ENCODE peak calls at places on chromosome 15, in six cellular contexts. P is breast epithelium, T is transverse colon, J is HCT116, W is uterus, Y is lower leg skin. N is an unnamed sample.

GRCh38 chr15:41544650-41545015 is 576 bp upstream of the RPAP1 start:
- DNase-seq in J (no peak), T (peak), W (peak), P (no peak), Y (peak), N (no peak)

GRCh38 chr15:34810455-34811146 is 15.3 kb upstream of the ACTC1 start:
- DNase-seq in W (no peak), P (no peak), Y (no peak), J (no peak), T (no peak), N (no peak)

GRCh38 chr15:99324082-99324620 is 72.9 kb downstream of the LRRC28 start:
- DNase-seq in Y (no peak), W (no peak), P (no peak), T (no peak), J (peak), N (no peak)

GRCh38 chr15:29470794-29471193 is 201.2 kb upstream of the NSMCE3 start:
- DNase-seq in P (no peak), Y (no peak), W (no peak), J (no peak), T (peak), N (no peak)

GRCh38 chr15:54149115-54149531 is 170.9 kb downstream of the UNC13C start:
- DNase-seq in W (no peak), J (no peak), T (no peak), Y (no peak), P (no peak), N (no peak)

GRCh38 chr15:58260911-58261267 is 122.7 kb downstream of the AQP9 start:
- DNase-seq in J (no peak), Y (peak), T (no peak), W (no peak), P (no peak), N (no peak)

GRCh38 chr15:91824256-91824655 is 29.3 kb upstream of the SLCO3A1 start:
- DNase-seq in Y (no peak), W (no peak), J (no peak), P (no peak), T (no peak), N (no peak)

GRCh38 chr15:37076543-37076942 is 23.8 kb downstream of the MEIS2 start:
- DNase-seq in T (no peak), J (no peak), W (no peak), Y (no peak), P (no peak), N (no peak)

GRCh38 chr15:62472616-62473299 is 307.7 kb upstream of the C2CD4B start:
- DNase-seq in Y (no peak), P (peak), T (peak), J (no peak), W (no peak), N (no peak)

GRCh38 chr15:55741592-55742497 is 1.1 kb downstream of the PRTG start:
- DNase-seq in W (peak), P (no peak), Y (no peak), T (no peak), J (no peak), N (no peak)

GRCh38 chr15:77599899-77600298 is 32.8 kb downstream of the LINGO1 start:
- DNase-seq in Y (no peak), P (no peak), J (peak), W (no peak), T (peak), N (no peak)

GRCh38 chr15:40055576-40056293 is 16.8 kb upstream of the SRP14 start:
- DNase-seq in J (no peak), W (no peak), P (peak), Y (peak), T (no peak), N (peak)
- TF ChIP-seq CTCF in J (no peak), W (no peak), P (no peak), Y (no peak), T (no peak), N (no peak)

DNA sequence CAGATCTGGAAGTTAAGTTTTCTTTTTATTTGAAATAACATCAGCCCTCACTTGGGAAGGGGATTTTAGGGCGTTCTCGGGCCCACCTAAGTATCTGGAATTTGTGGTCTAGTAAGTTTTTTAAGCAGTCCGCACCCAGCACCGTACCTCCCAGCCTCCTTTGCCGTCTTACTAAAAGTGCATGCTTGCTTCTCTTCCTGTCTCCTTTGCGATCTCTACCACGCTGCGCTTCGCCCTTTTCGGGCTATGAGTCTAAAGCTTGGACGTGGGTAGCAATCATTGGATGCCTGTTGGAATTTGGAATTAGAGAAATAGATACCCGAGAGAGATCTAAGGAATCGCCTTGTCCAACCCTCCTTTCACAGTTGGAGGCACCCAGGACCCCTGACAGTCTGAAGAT is 1.1 kb downstream of the THSD4 start:
- DNase-seq in W (no peak), Y (no peak), T (peak), P (no peak), J (no peak), N (no peak)
- H3K4me3 ChIP-seq in W (peak), Y (peak), T (peak), P (peak), J (peak), N (peak)

GRCh38 chr15:42547926-42548257 is 701 bp downstream of the LRRC57 start:
- DNase-seq in P (no peak), Y (no peak), T (no peak), W (no peak), J (no peak), N (no peak)

GRCh38 chr15:42549782-42550392 is 1.2 kb downstream of the HAUS2 start:
- DNase-seq in T (no peak), J (no peak), P (no peak), Y (no peak), W (no peak), N (no peak)

GRCh38 chr15:42544858-42545629 is 3.5 kb downstream of the LRRC57 start:
- DNase-seq in T (no peak), W (no peak), P (no peak), Y (no peak), J (no peak), N (no peak)

GRCh38 chr15:42549052-42549491 is 434 bp downstream of the HAUS2 start:
- DNase-seq in T (peak), J (no peak), P (no peak), Y (no peak), W (peak), N (no peak)

DNA sequence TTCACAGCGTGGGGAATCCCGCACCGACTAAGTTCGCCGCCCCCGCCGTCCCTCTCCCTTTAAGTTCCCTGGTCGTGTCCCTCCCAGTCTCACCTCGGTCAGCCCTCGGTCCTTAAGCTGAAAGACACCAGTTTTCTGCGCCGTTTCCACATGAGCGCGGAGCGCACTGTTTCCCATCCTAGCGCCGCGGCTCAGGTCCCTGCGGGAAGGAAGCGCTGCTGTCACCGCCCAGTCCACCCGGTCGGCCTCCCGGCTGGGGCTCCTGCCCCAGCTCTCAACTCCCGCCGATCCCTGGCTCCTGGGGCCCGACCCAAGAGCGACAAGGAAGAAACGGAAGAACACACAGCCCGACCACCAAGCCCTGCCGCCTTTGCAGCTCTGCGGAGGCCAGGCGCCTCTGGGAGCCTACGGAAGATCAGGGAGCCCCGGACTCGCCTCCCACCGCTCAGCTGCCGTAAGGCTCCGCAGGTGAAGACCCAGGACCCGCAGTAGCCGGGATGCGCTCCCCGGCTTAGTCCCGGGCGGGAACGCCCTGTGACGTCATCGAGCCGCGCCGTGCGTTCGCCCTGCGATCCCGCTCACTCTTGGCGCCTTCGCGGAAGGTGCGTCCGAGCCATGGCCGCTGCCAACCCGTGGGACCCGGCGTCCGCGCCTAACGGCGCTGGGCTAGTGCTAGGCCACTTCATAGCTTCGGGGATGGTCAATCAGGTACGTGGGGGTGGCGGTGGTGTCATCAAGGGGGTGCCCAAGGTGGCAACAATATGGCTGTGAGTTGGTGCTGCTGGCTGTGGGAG is at the start of the genes HAUS2 and LRRC57:
- DNase-seq in W (peak), J (peak), T (peak), P (peak), Y (peak), N (peak)
- TF ChIP-seq POLR2A in W (peak), J (peak), T (peak), P (peak), Y (no peak), N (no peak)

DNA sequence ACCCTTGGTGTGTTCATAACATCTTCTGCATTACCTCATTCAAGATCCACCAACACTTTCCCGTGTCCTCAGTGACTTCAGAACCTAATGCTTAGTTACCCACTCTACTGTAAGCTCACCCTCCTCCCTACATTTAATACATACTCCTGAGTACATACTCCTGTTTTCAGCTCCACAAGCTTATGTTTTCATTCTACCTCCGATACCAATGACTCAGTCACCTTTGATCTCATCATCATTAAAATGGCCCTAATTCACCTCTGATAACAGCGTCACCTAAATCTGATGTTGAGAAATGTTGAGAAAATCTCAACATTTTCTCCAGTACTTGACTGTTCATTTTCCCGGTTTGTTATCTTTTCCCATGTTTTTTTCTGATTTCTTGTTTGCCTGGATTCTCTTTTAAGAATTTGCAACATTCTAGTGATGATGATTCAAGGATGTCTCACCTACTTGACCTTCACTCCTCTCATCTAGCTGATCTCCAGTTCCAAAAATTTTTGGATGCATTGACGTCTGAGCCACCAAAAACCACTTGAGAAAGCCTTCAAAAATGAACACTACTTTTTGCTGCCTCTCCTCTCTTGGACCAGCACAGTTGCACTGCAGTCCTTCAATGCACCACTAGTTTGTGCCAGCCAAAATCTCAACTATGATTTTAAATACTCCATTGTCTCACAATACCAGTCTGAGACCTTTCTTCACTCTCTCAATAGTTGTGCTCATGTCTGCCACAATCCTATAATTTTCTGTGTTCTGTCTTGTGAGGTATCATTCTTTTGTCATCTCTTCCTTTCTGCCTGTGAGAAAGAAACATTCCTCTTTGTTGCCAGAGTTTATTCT is 220.7 kb upstream of the SEMA6D start:
- DNase-seq in T (no peak), J (no peak), Y (no peak), W (no peak), P (no peak), N (no peak)
- TF ChIP-seq CTCF in T (no peak), J (no peak), Y (no peak), W (no peak), P (no peak), N (no peak)

GRCh38 chr15:96416218-96416933 is 85.9 kb downstream of the NR2F2 start:
- DNase-seq in J (no peak), W (no peak), P (no peak), T (no peak), Y (no peak), N (no peak)

GRCh38 chr15:96417760-96418130 is 87.2 kb downstream of the NR2F2 start:
- DNase-seq in T (no peak), P (no peak), J (no peak), Y (no peak), W (no peak), N (no peak)

GRCh38 chr15:96415513-96416217 is 85.2 kb downstream of the NR2F2 start:
- DNase-seq in T (no peak), Y (no peak), P (no peak), W (no peak), J (no peak), N (no peak)

GRCh38 chr15:96418146-96418545 is 87.6 kb downstream of the NR2F2 start:
- DNase-seq in Y (no peak), T (no peak), W (no peak), P (no peak), J (no peak), N (no peak)

DNA sequence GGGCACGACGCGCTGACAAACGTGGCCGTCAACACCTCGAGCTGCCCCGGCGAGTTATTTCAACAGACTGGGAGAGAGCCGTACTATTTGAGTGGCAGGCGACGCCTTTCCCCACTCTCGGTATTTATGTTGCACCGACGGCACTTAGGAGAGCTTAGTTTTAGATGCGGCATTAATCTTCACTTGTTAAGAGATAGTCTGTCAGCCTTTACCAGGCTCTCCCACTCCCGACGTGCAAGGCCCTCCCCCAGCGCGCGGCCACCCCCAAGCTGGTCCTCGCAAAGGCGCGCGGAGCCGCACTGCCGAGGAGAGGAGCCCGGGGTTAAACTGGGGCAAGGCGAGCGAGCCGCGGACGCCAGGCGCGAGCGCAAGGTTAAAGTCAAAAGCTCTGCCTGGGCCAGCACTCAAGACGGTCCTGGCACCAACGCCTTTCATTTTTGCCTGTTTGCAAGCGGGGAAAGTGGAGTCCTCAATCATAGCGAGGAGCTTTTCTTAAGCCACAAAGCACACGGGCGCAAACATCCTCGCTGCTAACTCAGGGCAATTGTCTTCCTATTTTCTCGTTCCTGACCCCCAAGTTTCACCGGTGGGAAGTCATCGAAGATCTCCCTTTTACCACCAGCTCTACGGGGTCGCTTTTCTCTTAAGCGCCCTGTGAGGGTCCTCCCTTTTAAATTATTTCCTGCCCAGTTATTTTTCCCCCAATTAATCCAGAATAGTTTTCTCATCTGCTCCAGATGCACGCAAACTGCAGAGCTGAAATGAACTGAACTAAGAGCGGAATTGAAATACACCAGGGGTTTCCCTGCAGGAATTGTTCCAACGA is 86.6 kb downstream of the NR2F2 start:
- DNase-seq in P (no peak), W (peak), J (no peak), T (no peak), Y (no peak), N (no peak)
- H3K4me3 ChIP-seq in P (peak), W (peak), J (no peak), T (no peak), Y (no peak), N (peak)

DNA sequence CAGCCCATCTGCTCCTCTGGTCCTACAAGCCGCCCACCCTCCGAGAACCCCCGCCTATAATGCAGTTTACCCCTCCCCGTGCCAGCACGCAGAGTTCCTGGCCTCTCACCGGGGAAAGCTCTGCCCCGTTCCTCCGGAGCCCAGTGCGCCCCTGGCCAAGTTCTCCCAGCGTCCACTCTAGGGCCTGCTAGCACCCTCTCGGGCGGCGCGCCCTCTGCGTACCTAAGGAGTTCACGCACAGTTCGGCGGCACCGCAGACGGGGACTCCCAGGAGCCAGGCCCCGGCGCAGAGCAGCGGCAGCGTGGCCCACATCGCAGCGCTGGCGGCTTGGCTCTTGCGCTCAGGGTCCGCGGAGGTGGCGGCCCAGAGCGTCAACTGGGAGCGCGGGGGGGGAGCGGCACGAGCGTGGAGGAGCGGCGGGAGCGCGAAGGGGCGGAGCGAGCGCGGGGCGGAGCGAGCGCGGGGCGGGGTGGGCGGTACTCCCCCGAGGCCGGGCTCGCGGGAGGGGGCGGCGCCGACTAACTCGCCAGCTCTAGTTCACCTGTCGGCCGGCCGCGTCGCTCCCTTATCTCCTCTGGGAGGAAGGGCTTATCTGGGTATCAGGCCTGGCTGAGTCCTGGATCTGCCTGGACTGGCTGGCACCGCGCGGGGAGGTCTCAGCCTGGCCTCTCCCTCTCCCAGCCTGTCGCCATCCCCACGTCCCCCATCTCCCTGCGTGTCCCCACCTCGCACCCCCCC is at the start of gene CTSH:
- DNase-seq in Y (peak), T (peak), W (peak), J (no peak), P (peak), N (no peak)
- TF ChIP-seq POLR2A in Y (no peak), T (peak), W (peak), J (no peak), P (no peak), N (peak)

DNA sequence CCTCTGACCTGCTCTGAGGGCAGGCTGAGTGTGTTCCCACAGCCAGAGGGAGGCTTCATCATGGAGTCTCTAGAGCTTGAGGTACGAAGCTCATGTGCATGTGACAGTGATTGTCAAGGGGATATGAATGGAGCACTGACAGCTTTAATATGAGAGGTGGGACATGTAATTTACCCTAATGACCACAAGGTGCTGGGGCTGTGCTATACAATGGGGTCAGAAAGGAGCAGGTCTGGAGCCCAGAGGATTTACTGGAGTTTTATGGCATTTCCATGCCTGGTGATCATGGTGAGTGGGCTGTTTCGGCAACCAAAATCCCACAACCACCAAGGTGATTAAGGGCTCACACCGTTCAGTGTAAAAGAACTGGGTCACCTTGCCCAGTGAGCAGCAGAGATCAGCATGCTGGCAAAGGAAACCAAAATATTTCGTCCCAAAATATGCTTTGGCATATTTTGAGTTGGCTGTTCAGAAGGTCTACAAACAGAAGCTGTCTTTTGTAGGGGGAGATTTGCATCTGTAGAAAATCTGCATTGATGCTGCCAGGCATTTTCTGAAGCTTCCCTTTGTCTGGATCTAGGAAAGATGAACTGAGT is 40.1 kb upstream of the RASGRF1 start:
- DNase-seq in P (no peak), T (no peak), W (no peak), Y (no peak), J (no peak), N (no peak)
- TF ChIP-seq CTCF in P (no peak), T (no peak), W (no peak), Y (no peak), J (peak), N (no peak)

DNA sequence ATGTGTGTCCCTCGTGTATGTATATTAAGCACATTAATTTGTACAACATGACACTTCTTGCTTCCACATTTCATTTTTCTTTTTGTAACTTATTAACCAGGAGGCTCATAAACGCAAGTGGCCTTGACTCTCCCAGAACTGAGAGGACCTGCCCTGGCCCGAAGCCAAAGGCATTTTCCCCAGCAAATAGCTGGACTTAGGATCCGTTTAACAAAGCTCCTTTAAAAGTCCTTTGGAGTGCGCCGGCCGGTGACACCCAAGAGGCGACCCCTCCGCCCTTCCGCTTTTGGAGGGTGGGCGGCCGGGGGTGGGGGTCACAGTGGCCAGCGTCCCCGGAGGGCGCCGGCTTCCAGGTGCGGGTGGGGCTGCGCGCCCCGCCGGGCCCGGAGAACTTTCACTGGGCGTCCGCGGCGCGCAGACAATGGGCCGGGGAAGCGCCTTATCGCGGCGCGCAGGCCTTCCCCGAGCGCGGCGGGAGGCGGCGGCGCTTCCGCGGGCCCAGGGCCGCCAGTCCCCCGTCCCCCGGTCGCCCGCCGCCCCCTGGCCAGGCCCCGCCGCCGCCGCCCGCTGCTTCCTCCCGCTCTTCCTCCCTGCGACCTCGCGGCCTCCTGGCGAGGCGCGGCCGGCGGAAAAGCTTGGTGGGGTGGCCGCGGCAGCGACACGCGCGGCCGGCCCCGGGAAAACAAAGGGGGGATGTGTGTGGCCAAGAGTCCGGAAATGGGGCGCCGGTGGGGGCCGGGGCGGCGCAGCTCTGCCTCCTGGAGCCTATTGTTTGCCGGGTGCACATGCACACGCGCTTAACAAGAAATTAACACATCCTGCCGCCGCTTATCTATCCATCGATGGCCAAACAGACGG is 613.4 kb downstream of the MCTP2 start:
- DNase-seq in P (no peak), J (no peak), Y (peak), W (peak), T (peak), N (no peak)
- H3K4me3 ChIP-seq in P (peak), J (no peak), Y (no peak), W (peak), T (peak), N (peak)

N was measured in vagina.